ENCODE peak calls at places on chromosomes 12 and 14, in four cellular contexts. L is HEK293T, P is WTC11, Z is HepG2. J is an unnamed sample.

GRCh38 chr12:22252057-22252456 is 82.5 kb downstream of the ST8SIA1 start:
- DNase-seq in Z (no peak), P (no peak), L (no peak), J (no peak)

GRCh38 chr12:108616941-108617858 is 16.5 kb downstream of the SELPLG start:
- DNase-seq in Z (no peak), L (no peak), P (no peak), J (no peak)

GRCh38 chr14:62934439-62934838 is 110.8 kb downstream of the KCNH5 start:
- DNase-seq in Z (no peak), P (no peak), L (no peak), J (no peak)

GRCh38 chr14:85479306-85479705 is 50.6 kb upstream of the FLRT2 start:
- DNase-seq in P (no peak), Z (no peak), L (no peak), J (no peak)

GRCh38 chr14:55446833-55447232 is 6.4 kb upstream of the TBPL2 start:
- DNase-seq in Z (no peak), P (no peak), L (no peak), J (no peak)

GRCh38 chr12:31444801-31445200 is 118.9 kb upstream of the SINHCAF start:
- DNase-seq in Z (no peak), L (no peak), P (no peak), J (no peak)

GRCh38 chr12:110846615-110847566 is at the start of gene CCDC63:
- DNase-seq in Z (peak), P (peak), L (peak), J (peak)

GRCh38 chr12:57237952-57238853 is 8.7 kb downstream of the SHMT2 start:
- DNase-seq in Z (no peak), P (peak), L (no peak), J (peak)

GRCh38 chr12:29782821-29783772 is 645 bp downstream of the TMTC1 start:
- DNase-seq in L (peak), Z (no peak), P (peak), J (no peak)

GRCh38 chr14:68510201-68510600 is 282.7 kb downstream of the ZFP36L1 start:
- DNase-seq in L (no peak), P (no peak), Z (no peak), J (no peak)

GRCh38 chr12:41473441-41473840 is 285.3 kb downstream of the PDZRN4 start:
- DNase-seq in L (no peak), Z (no peak), P (no peak), J (no peak)

GRCh38 chr12:97716356-97716755 is 253.8 kb downstream of the RMST start:
- DNase-seq in P (peak), Z (peak), L (peak), J (no peak)

DNA sequence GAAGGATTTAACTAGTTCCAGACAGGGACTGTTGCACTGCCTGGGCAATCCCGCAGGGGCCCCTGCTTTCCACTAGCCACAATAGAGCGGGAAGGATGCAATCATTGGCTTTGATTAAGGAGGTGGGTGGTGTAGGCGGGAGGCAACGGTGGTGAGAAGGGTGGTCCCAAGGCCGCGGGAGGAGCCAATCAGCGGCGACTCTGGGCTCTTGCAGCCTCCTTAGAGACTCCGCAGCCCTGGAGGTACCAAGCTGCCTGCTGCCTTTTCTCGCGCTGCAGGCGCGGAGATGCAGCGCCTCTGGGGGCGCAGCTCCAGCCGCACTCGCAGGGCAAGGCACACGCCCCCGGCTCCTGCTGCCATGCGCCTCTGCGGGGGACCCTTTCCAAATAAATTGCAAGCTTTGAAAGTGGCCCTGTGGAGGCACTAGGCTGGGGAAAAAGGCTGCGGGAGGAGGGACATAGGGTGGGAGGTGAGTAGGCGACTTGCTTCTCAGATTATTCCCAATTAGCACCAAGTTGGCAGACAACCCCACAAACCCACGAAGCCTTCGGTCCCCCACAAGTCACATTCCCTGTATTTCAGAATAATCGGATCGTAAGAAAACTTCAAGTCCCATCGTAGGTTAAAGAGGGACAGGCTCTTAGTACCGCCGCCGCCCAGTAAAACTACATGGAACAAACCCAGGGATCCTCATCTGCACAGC is 860 bp upstream of the KCNA1 start:
- DNase-seq in L (peak), P (peak), Z (no peak), J (no peak)
- TF ChIP-seq ELF4 in L (no peak), P (no peak), Z (no peak), J (no peak)

GRCh38 chr12:5592313-5592712 is 160.4 kb downstream of the NTF3 start:
- DNase-seq in Z (no peak), P (no peak), L (no peak), J (no peak)
- TF ChIP-seq ELF4 in Z (no peak), P (no peak), L (no peak), J (no peak)

GRCh38 chr12:119153477-119154434 is 25.0 kb upstream of the HSPB8 start:
- DNase-seq in L (peak), Z (no peak), P (peak), J (peak)
- TF ChIP-seq ELF4 in L (no peak), Z (no peak), P (no peak), J (no peak)

DNA sequence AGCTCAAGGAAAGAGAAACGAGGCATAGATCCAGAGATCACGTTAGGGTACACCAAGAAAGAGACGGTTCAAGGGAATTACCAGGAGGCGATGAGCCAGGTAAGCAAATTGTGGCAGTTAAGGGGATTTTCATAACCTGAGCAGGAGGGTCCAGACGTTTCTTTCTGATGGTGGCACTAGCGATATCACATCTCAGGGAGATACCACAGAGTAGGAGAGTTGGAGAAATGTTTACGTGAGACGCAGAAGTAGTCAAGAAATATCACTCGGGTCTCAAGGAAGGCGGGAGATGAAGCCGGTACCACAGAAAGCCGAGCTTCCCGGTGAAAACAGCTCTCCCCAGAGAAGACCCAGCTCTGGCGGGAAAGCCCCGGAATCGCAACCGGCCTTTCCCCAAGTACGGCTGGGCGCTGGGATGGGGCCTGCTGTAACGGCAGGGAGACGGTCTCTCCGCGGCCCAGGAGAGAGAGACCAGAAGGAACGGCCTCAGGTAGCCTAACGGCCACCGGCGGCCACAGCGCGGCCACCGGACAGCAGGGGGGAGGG is 485 bp downstream of the SENP1 start:
- DNase-seq in L (no peak), P (no peak), Z (no peak), J (no peak)
- TF ChIP-seq ELF4 in L (no peak), P (no peak), Z (no peak), J (no peak)

GRCh38 chr14:38950676-38951075 is 152.4 kb downstream of the SEC23A start:
- DNase-seq in L (no peak), Z (no peak), P (no peak), J (no peak)

GRCh38 chr14:38948576-38948975 is 154.5 kb downstream of the SEC23A start:
- DNase-seq in L (no peak), P (no peak), Z (no peak), J (no peak)

GRCh38 chr14:38947343-38947742 is 155.7 kb downstream of the SEC23A start:
- DNase-seq in L (no peak), P (no peak), Z (no peak), J (no peak)

GRCh38 chr14:38948171-38948570 is 154.9 kb downstream of the SEC23A start:
- DNase-seq in Z (no peak), P (no peak), L (no peak), J (no peak)

DNA sequence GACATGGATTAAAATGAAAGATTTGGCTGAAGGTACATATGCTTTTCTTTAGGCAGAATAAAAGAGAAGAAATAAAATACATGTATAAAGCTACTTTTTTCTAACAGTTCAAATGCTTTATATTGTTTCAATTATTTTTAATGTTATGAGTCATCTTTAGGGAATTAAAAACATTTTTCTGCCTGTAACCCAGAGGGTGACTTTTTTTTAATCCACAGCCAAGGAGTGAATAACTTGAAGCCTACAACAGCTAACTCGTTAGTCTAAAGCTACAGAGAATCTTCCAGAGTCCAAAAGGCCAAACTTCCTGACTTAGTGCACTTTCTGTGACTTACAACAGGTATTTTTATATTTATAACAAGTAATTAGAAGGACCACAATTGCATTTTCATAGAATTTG is 151.6 kb downstream of the SEC23A start:
- DNase-seq in Z (no peak), P (no peak), L (no peak), J (no peak)
- TF ChIP-seq ELF4 in Z (no peak), P (no peak), L (no peak), J (no peak)

DNA sequence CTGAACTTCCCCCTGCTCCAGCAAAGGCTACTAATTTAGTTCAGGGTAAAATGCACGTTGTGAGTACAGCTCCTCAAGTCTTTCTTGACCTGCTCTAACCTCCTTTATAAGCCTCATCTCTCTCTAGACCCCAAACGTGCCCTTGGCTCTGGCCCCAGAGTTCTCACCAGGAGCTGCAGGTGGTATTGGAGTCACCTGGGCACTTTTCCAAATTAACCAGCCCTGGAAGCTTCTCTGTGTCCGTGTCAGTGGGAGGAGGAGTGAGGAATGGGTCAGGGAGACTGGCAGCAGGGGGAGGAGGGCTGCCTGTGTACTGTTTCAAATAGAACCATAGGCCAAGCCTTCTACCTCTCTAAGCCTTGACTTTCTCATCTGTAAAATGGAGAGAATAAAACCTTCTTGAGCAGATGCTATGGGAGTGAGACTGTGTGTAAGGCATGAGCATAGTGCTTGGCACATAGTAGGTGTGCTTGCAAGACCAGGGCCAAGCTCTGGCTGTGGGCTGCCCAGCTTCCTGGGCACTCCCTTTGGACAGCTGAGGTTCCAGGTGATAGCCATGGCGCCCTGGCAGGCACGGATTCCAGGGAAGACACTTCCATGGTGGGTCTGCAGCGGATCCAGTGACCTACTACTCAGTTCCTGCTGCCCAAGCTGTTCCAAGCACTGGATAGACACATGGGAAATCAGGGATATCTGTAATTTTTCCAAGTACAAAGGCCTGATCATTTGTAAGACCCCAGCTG is 24.4 kb downstream of the ASB2 start:
- DNase-seq in L (no peak), Z (no peak), P (no peak), J (no peak)
- TF ChIP-seq ELF4 in L (no peak), Z (no peak), P (no peak), J (no peak)